ENCODE peak calls at places on chromosomes 4 and X, in nine cellular contexts. One of them, this sample, is unnamed.

GRCh38 chrX:11908371-11908770 is 150.3 kb downstream of the MSL3 start:
- DNase-seq in HS-5: no peak
- DNase-seq in substantia nigra: no peak
- DNase-seq in stimulated activated CD4-positive, alpha-beta T cell treated with anti-CD3 and anti-CD28 coated beads, Interleukin-2, amount 100 ng/mL, for 24 hours: no peak
- DNase-seq in astrocyte of the spinal cord: peak; percentile 12
- DNase-seq in aorta: no peak
- DNase-seq in heart left ventricle: no peak
- DNase-seq in occipital lobe: no peak
- DNase-seq in amniotic stem cell: no peak
- DNase-seq in this sample: no peak

GRCh38 chr4:73735231-73735630 is 5.1 kb upstream of the CXCL8 start:
- DNase-seq in HS-5: peak; percentile 47
- DNase-seq in substantia nigra: no peak
- DNase-seq in stimulated activated CD4-positive, alpha-beta T cell treated with anti-CD3 and anti-CD28 coated beads, Interleukin-2, amount 100 ng/mL, for 24 hours: no peak
- DNase-seq in astrocyte of the spinal cord: peak; percentile 50
- DNase-seq in aorta: no peak
- DNase-seq in heart left ventricle: no peak
- DNase-seq in occipital lobe: no peak
- DNase-seq in amniotic stem cell: no peak
- DNase-seq in this sample: no peak

GRCh38 chr4:150178161-150178560 is 99.9 kb downstream of the DCLK2 start:
- DNase-seq in HS-5: no peak
- DNase-seq in substantia nigra: no peak
- DNase-seq in stimulated activated CD4-positive, alpha-beta T cell treated with anti-CD3 and anti-CD28 coated beads, Interleukin-2, amount 100 ng/mL, for 24 hours: no peak
- DNase-seq in astrocyte of the spinal cord: peak; percentile 56
- DNase-seq in aorta: no peak
- DNase-seq in heart left ventricle: no peak
- DNase-seq in occipital lobe: no peak
- DNase-seq in amniotic stem cell: no peak
- DNase-seq in this sample: no peak

GRCh38 chrX:10660171-10660570 is 39.8 kb upstream of the MID1 start:
- DNase-seq in HS-5: no peak
- DNase-seq in substantia nigra: no peak
- DNase-seq in stimulated activated CD4-positive, alpha-beta T cell treated with anti-CD3 and anti-CD28 coated beads, Interleukin-2, amount 100 ng/mL, for 24 hours: no peak
- DNase-seq in astrocyte of the spinal cord: no peak
- DNase-seq in aorta: no peak
- DNase-seq in heart left ventricle: no peak
- DNase-seq in occipital lobe: no peak
- DNase-seq in amniotic stem cell: no peak
- DNase-seq in this sample: no peak

GRCh38 chr4:8607603-8608481 is 15.3 kb downstream of the CPZ start:
- DNase-seq in HS-5: no peak
- DNase-seq in substantia nigra: peak; percentile 20
- DNase-seq in stimulated activated CD4-positive, alpha-beta T cell treated with anti-CD3 and anti-CD28 coated beads, Interleukin-2, amount 100 ng/mL, for 24 hours: peak; percentile 69
- DNase-seq in astrocyte of the spinal cord: no peak
- DNase-seq in aorta: no peak
- DNase-seq in heart left ventricle: peak; percentile 36
- DNase-seq in occipital lobe: no peak
- DNase-seq in amniotic stem cell: no peak
- DNase-seq in this sample: peak; percentile 54

GRCh38 chr4:3305610-3306371 is 13.0 kb downstream of the RGS12 start:
- DNase-seq in HS-5: no peak
- DNase-seq in substantia nigra: no peak
- DNase-seq in stimulated activated CD4-positive, alpha-beta T cell treated with anti-CD3 and anti-CD28 coated beads, Interleukin-2, amount 100 ng/mL, for 24 hours: no peak
- DNase-seq in astrocyte of the spinal cord: no peak
- DNase-seq in aorta: peak; percentile 33
- DNase-seq in heart left ventricle: no peak
- DNase-seq in occipital lobe: no peak
- DNase-seq in amniotic stem cell: no peak
- DNase-seq in this sample: no peak

GRCh38 chr4:87805971-87806370 is 6.6 kb downstream of the IBSP start:
- DNase-seq in HS-5: peak; percentile 45
- DNase-seq in substantia nigra: no peak
- DNase-seq in stimulated activated CD4-positive, alpha-beta T cell treated with anti-CD3 and anti-CD28 coated beads, Interleukin-2, amount 100 ng/mL, for 24 hours: no peak
- DNase-seq in astrocyte of the spinal cord: no peak
- DNase-seq in aorta: no peak
- DNase-seq in heart left ventricle: no peak
- DNase-seq in occipital lobe: no peak
- DNase-seq in amniotic stem cell: no peak
- DNase-seq in this sample: no peak

GRCh38 chr4:154958621-154959358 is 177.7 kb downstream of the RBM46 start:
- DNase-seq in HS-5: no peak
- DNase-seq in substantia nigra: peak; percentile 11
- DNase-seq in stimulated activated CD4-positive, alpha-beta T cell treated with anti-CD3 and anti-CD28 coated beads, Interleukin-2, amount 100 ng/mL, for 24 hours: no peak
- DNase-seq in astrocyte of the spinal cord: peak; percentile 16
- DNase-seq in aorta: peak; percentile 61
- DNase-seq in heart left ventricle: peak; percentile 61
- DNase-seq in occipital lobe: no peak
- DNase-seq in amniotic stem cell: no peak
- DNase-seq in this sample: peak; percentile 62

GRCh38 chr4:100269446-100269845 is 79.2 kb upstream of the DDIT4L start:
- DNase-seq in HS-5: no peak
- DNase-seq in substantia nigra: no peak
- DNase-seq in stimulated activated CD4-positive, alpha-beta T cell treated with anti-CD3 and anti-CD28 coated beads, Interleukin-2, amount 100 ng/mL, for 24 hours: no peak
- DNase-seq in astrocyte of the spinal cord: no peak
- DNase-seq in aorta: no peak
- DNase-seq in heart left ventricle: no peak
- DNase-seq in occipital lobe: no peak
- DNase-seq in amniotic stem cell: no peak
- DNase-seq in this sample: no peak

GRCh38 chr4:7806080-7806630 is 133.5 kb downstream of the AFAP1 start:
- DNase-seq in HS-5: no peak
- DNase-seq in substantia nigra: peak; percentile 66
- DNase-seq in stimulated activated CD4-positive, alpha-beta T cell treated with anti-CD3 and anti-CD28 coated beads, Interleukin-2, amount 100 ng/mL, for 24 hours: no peak
- DNase-seq in astrocyte of the spinal cord: peak; percentile 68
- DNase-seq in aorta: peak; percentile 84
- DNase-seq in heart left ventricle: peak; percentile 86
- DNase-seq in occipital lobe: peak; percentile 37
- DNase-seq in amniotic stem cell: no peak
- DNase-seq in this sample: peak; percentile 82

GRCh38 chrX:50769389-50770063 is 44.5 kb downstream of the SHROOM4 start:
- DNase-seq in HS-5: no peak
- DNase-seq in substantia nigra: peak; percentile 21
- DNase-seq in stimulated activated CD4-positive, alpha-beta T cell treated with anti-CD3 and anti-CD28 coated beads, Interleukin-2, amount 100 ng/mL, for 24 hours: no peak
- DNase-seq in astrocyte of the spinal cord: no peak
- DNase-seq in aorta: no peak
- DNase-seq in heart left ventricle: peak; percentile 17
- DNase-seq in occipital lobe: peak; percentile 8
- DNase-seq in amniotic stem cell: no peak
- DNase-seq in this sample: peak; percentile 7

GRCh38 chrX:38571058-38571457 is 9.7 kb downstream of the TSPAN7 start:
- DNase-seq in HS-5: no peak
- DNase-seq in substantia nigra: no peak
- DNase-seq in stimulated activated CD4-positive, alpha-beta T cell treated with anti-CD3 and anti-CD28 coated beads, Interleukin-2, amount 100 ng/mL, for 24 hours: no peak
- DNase-seq in astrocyte of the spinal cord: no peak
- DNase-seq in aorta: no peak
- DNase-seq in heart left ventricle: no peak
- DNase-seq in occipital lobe: no peak
- DNase-seq in amniotic stem cell: no peak
- DNase-seq in this sample: no peak

GRCh38 chr4:159341486-159341885 is 238.6 kb downstream of the RAPGEF2 start:
- DNase-seq in HS-5: no peak
- DNase-seq in substantia nigra: no peak
- DNase-seq in stimulated activated CD4-positive, alpha-beta T cell treated with anti-CD3 and anti-CD28 coated beads, Interleukin-2, amount 100 ng/mL, for 24 hours: no peak
- DNase-seq in astrocyte of the spinal cord: no peak
- DNase-seq in aorta: no peak
- DNase-seq in heart left ventricle: no peak
- DNase-seq in occipital lobe: no peak
- DNase-seq in amniotic stem cell: no peak
- DNase-seq in this sample: no peak